ENCODE peak calls at places on chromosomes 4 and X, in seven cellular contexts. S is K562, W is HCT116, P is HepG2, V is GM12878, N is Panc1, E is H1. T is an unnamed sample.
A peak's percentile ranks its signal among the peaks of the same experiment; 100 is the strongest.

GRCh38 chr4:10283761-10284160 is 167.2 kb upstream of the WDR1 start:
- DNase-seq in N (no peak), W (no peak), S (no peak), P (no peak), V (no peak), E (no peak), T (no peak)

GRCh38 chr4:833731-834367 is 7.9 kb upstream of the CPLX1 start:
- DNase-seq in E (no peak), W (no peak), N (no peak), P (no peak), S (no peak), V (no peak), T (no peak)

GRCh38 chr4:12729384-12729783 is 754.8 kb downstream of the RAB28 start:
- DNase-seq in N (no peak), E (no peak), V (no peak), S (peak; percentile 19), P (peak; percentile 11), W (peak; percentile 33), T (peak; percentile 10)

GRCh38 chrX:153917814-153918213 is 8.2 kb downstream of the ARHGAP4 start:
- DNase-seq in N (no peak), S (no peak), E (no peak), V (no peak), W (no peak), P (no peak), T (no peak)

GRCh38 chr4:82780398-82781231 is 18.0 kb downstream of the SCD5 start:
- DNase-seq in N (no peak), W (no peak), V (no peak), E (no peak), S (no peak), P (peak; percentile 57), T (peak; percentile 69)

GRCh38 chr4:92012899-92013867 is 290.6 kb upstream of the GRID2 start:
- DNase-seq in P (peak; percentile 35), S (no peak), V (no peak), E (peak; percentile 77), N (no peak), W (no peak), T (no peak)

GRCh38 chr4:149972407-149972806 is 105.8 kb upstream of the DCLK2 start:
- DNase-seq in E (no peak), P (no peak), N (no peak), W (no peak), S (no peak), V (no peak), T (no peak)

GRCh38 chr4:154807042-154807630 is 26.1 kb downstream of the RBM46 start:
- DNase-seq in N (peak; percentile 13), W (peak; percentile 34), V (peak; percentile 2), E (no peak), S (peak; percentile 8), P (peak; percentile 4), T (peak; percentile 24)

GRCh38 chr4:47122592-47123291 is 91.4 kb downstream of the GABRB1 start:
- DNase-seq in N (peak; percentile 76), S (peak; percentile 40), P (peak; percentile 63), W (peak; percentile 36), E (peak; percentile 75), V (peak; percentile 21), T (peak; percentile 45)

GRCh38 chr4:102826105-102826889 is 1.1 kb downstream of the UBE2D3 start:
- DNase-seq in P (no peak), V (no peak), W (no peak), E (peak; percentile 55), N (no peak), S (no peak), T (no peak)

GRCh38 chr4:103994059-103994458 is 274.3 kb upstream of the TACR3 start:
- DNase-seq in W (peak; percentile 55), N (no peak), V (no peak), E (no peak), P (peak; percentile 10), S (no peak), T (no peak)

GRCh38 chr4:72974694-72975487 is 94.6 kb downstream of the COX18 start:
- DNase-seq in V (no peak), W (no peak), P (no peak), N (no peak), E (no peak), S (no peak), T (no peak)

GRCh38 chrX:97416461-97416860 is 532.8 kb downstream of the RPA4 start:
- DNase-seq in N (no peak), P (no peak), V (no peak), S (no peak), W (no peak), E (no peak), T (no peak)

GRCh38 chr4:91488946-91489345 is 814.8 kb upstream of the GRID2 start:
- DNase-seq in V (no peak), E (no peak), N (no peak), P (no peak), S (no peak), W (no peak), T (no peak)

GRCh38 chr4:123564758-123565346 is 168.3 kb downstream of the SPRY1 start:
- DNase-seq in P (peak; percentile 92), S (peak; percentile 90), V (peak; percentile 43), N (peak; percentile 52), W (peak; percentile 75), E (peak; percentile 52), T (peak; percentile 60)

GRCh38 chr4:160026720-160027119 is 923.8 kb downstream of the RAPGEF2 start:
- DNase-seq in N (no peak), S (no peak), E (no peak), W (peak; percentile 39), V (no peak), P (no peak), T (no peak)

GRCh38 chr4:115720611-115721010 is 607.2 kb upstream of the NDST4 start:
- DNase-seq in S (no peak), W (no peak), V (no peak), E (no peak), N (no peak), P (no peak), T (no peak)

GRCh38 chrX:136154998-136155397 is 7.7 kb downstream of the FHL1 start:
- DNase-seq in N (no peak), V (no peak), E (no peak), S (no peak), W (no peak), P (no peak), T (no peak)

GRCh38 chr4:53635697-53636483 is 44.6 kb upstream of the LNX1 start:
- DNase-seq in N (no peak), S (no peak), P (no peak), W (no peak), E (no peak), V (no peak), T (no peak)

GRCh38 chr4:6771229-6771671 is 11.3 kb upstream of the KIAA0232 start:
- DNase-seq in P (no peak), V (no peak), E (no peak), W (no peak), S (no peak), N (no peak), T (no peak)

GRCh38 chrX:129931411-129932136 is 25.6 kb downstream of the UTP14A start:
- DNase-seq in N (peak; percentile 81), E (peak; percentile 82), V (peak; percentile 55), W (peak; percentile 79), S (peak; percentile 94), P (peak; percentile 62), T (peak; percentile 86)

GRCh38 chr4:65825121-65825520 is 154.8 kb upstream of the EPHA5 start:
- DNase-seq in S (no peak), E (no peak), P (no peak), V (no peak), N (no peak), W (no peak), T (no peak)

GRCh38 chr4:88077911-88078310 is 70.5 kb downstream of the PKD2 start:
- DNase-seq in P (no peak), V (no peak), S (no peak), W (no peak), N (no peak), E (no peak), T (no peak)

GRCh38 chrX:71809886-71810285 is 46.7 kb downstream of the CXorf49B start:
- DNase-seq in V (no peak), W (no peak), S (no peak), E (no peak), P (no peak), N (no peak), T (no peak)

GRCh38 chr4:47606482-47606881 is 121.4 kb downstream of the ATP10D start:
- DNase-seq in N (no peak), E (no peak), V (no peak), P (no peak), S (no peak), W (no peak), T (no peak)

GRCh38 chr4:173121044-173121685 is 47.4 kb upstream of the GALNT7 start:
- DNase-seq in E (no peak), N (no peak), S (peak; percentile 31), V (peak; percentile 11), P (no peak), W (no peak), T (no peak)
- TF ChIP-seq SIN3A in E (no peak), N (no peak), S (no peak), V (no peak), P (no peak), W (no peak), T (no peak)

GRCh38 chr4:3253808-3254207 is 4.8 kb downstream of the MSANTD1 start:
- DNase-seq in S (no peak), N (no peak), W (no peak), V (no peak), P (no peak), E (peak; percentile 40), T (no peak)

GRCh38 chr4:3252831-3253641 is 4.1 kb downstream of the MSANTD1 start:
- DNase-seq in W (no peak), S (no peak), V (no peak), E (no peak), N (no peak), P (no peak), T (no peak)

GRCh38 chr4:3255611-3256186 is 6.7 kb downstream of the MSANTD1 start:
- DNase-seq in S (no peak), P (no peak), E (peak; percentile 22), V (no peak), N (no peak), W (no peak), T (no peak)

GRCh38 chr4:3256230-3257124 is 7.5 kb downstream of the MSANTD1 start:
- DNase-seq in V (no peak), S (no peak), P (no peak), N (no peak), E (peak; percentile 30), W (no peak), T (no peak)

GRCh38 chr4:3254302-3255131 is 5.6 kb downstream of the MSANTD1 start:
- DNase-seq in S (no peak), E (peak; percentile 40), V (no peak), N (no peak), W (no peak), P (no peak), T (no peak)
- TF ChIP-seq SIN3A in S (no peak), E (no peak), V (no peak), N (no peak), W (no peak), P (no peak), T (no peak)

GRCh38 chr4:24372915-24373314 is 211.4 kb downstream of the DHX15 start:
- DNase-seq in E (no peak), N (no peak), V (no peak), W (no peak), P (no peak), S (no peak), T (no peak)
- TF ChIP-seq SIN3A in E (no peak), N (no peak), V (no peak), W (no peak), P (no peak), S (no peak), T (no peak)

DNA sequence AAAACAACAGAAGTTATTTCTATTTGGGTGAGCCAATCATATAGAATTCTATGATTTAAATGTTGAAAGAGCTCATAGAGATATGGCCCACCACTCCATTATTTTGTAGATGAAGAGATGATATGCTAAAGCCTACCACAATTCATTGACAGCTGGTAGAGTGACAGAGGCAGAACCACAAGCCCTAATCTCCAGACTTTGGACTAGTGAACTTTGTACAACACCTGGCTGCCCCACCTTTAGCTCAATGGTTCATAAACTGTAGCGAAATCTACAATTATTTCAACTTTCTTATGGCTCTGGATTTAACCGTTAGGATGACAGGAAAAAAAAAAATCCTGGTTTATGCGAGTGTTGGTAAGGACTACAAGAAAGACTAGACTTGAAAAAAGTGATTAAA is 50.9 kb downstream of the PRKG2 start:
- DNase-seq in E (no peak), S (no peak), N (no peak), P (no peak), W (no peak), V (no peak), T (no peak)
- TF ChIP-seq SIN3A in E (no peak), S (no peak), N (no peak), P (no peak), W (no peak), V (no peak), T (no peak)